ENCODE peak calls at places on chromosomes 5 and 9, in nine cellular contexts. R is A673, K is neuronal stem cell, L is cardiac muscle cell, C is aorta, V is psoas muscle, Y is PC-3, E is transverse colon, U is sigmoid colon. F is an unnamed sample. For H3K4me1, the result is how much of the 10 kb centered on the place peaks cover.

GRCh38 chr5:36576721-36577120 is 29.7 kb upstream of the SLC1A3 start:
- DNase-seq in R (no peak), K (no peak), L (peak), C (no peak), V (no peak), Y (no peak), E (no peak), U (no peak), F (no peak)

GRCh38 chr9:107615325-107615724 is 125.8 kb upstream of the KLF4 start:
- DNase-seq in R (no peak), K (no peak), L (peak), C (no peak), V (no peak), Y (no peak), E (no peak), U (no peak), F (no peak)

GRCh38 chr5:163634061-163634460 is 128.6 kb downstream of the MAT2B start:
- DNase-seq in R (no peak), K (no peak), L (no peak), C (no peak), V (no peak), Y (no peak), E (no peak), U (no peak), F (no peak)

GRCh38 chr5:54702470-54702869 is 184.9 kb downstream of the SNX18 start:
- DNase-seq in R (peak), K (no peak), L (no peak), C (no peak), V (no peak), Y (no peak), E (no peak), U (no peak), F (no peak)

GRCh38 chr9:69949396-69949795 is 94.3 kb upstream of the MAMDC2 start:
- DNase-seq in R (no peak), K (no peak), L (peak), C (no peak), V (no peak), Y (no peak), E (no peak), U (no peak), F (no peak)

GRCh38 chr5:61087921-61088320 is 74.3 kb downstream of the SMIM15 start:
- DNase-seq in R (no peak), K (no peak), L (peak), C (no peak), V (no peak), Y (no peak), E (no peak), U (no peak), F (no peak)

GRCh38 chr9:72930828-72931227 is 22.0 kb downstream of the ALDH1A1 start:
- DNase-seq in R (no peak), K (no peak), L (no peak), C (no peak), V (no peak), Y (no peak), E (no peak), U (no peak), F (no peak)

GRCh38 chr5:122154910-122155309 is 25.6 kb downstream of the ZNF474 start:
- DNase-seq in R (no peak), K (no peak), L (peak), C (peak), V (peak), Y (no peak), E (no peak), U (peak), F (no peak)

GRCh38 chr5:155275214-155275613 is 261.7 kb downstream of the KIF4B start:
- DNase-seq in R (no peak), K (no peak), L (no peak), C (no peak), V (no peak), Y (no peak), E (no peak), U (no peak), F (no peak)

GRCh38 chr9:75087279-75087823 is 604 bp downstream of the NMRK1 start:
- DNase-seq in R (peak), K (no peak), L (peak), C (peak), V (peak), Y (peak), E (peak), U (no peak), F (no peak)

GRCh38 chr9:129595323-129595741 is 25.6 kb downstream of the C9orf50 start:
- DNase-seq in R (no peak), K (no peak), L (peak), C (no peak), V (no peak), Y (peak), E (no peak), U (no peak), F (no peak)

GRCh38 chr5:153520137-153520536 is 29.7 kb downstream of the GRIA1 start:
- DNase-seq in R (no peak), K (no peak), L (no peak), C (no peak), V (no peak), Y (no peak), E (no peak), U (no peak), F (no peak)

GRCh38 chr9:73042155-73042554 is 89.3 kb upstream of the ALDH1A1 start:
- DNase-seq in R (no peak), K (no peak), L (peak), C (no peak), V (no peak), Y (no peak), E (no peak), U (no peak), F (no peak)

GRCh38 chr9:136858452-136858843 is 6.3 kb downstream of the MAMDC4 start:
- DNase-seq in R (no peak), K (no peak), L (no peak), C (no peak), V (peak), Y (no peak), E (no peak), U (peak), F (no peak)

GRCh38 chr5:97601651-97602050 is 418.6 kb upstream of the RIOK2 start:
- DNase-seq in R (no peak), K (no peak), L (no peak), C (no peak), V (no peak), Y (no peak), E (no peak), U (no peak), F (no peak)

GRCh38 chr9:105500108-105500766 is 52.4 kb downstream of the FSD1L start:
- DNase-seq in R (peak), K (no peak), L (peak), C (no peak), V (no peak), Y (no peak), E (no peak), U (no peak), F (no peak)

GRCh38 chr5:168295574-168296201 is 4.2 kb downstream of the WWC1 start:
- DNase-seq in R (peak), K (peak), L (peak), C (no peak), V (no peak), Y (peak), E (no peak), U (no peak), F (peak)

GRCh38 chr5:96045888-96046287 is 84.2 kb upstream of the ELL2 start:
- DNase-seq in R (no peak), K (no peak), L (no peak), C (no peak), V (no peak), Y (no peak), E (no peak), U (no peak), F (no peak)

GRCh38 chr9:109179801-109180523 is 12.9 kb upstream of the FRRS1L start:
- DNase-seq in R (no peak), K (no peak), L (no peak), C (no peak), V (no peak), Y (no peak), E (no peak), U (no peak), F (peak)

GRCh38 chr9:107299437-107299836 is 16.4 kb downstream of the RAD23B start:
- DNase-seq in R (no peak), K (no peak), L (no peak), C (no peak), V (no peak), Y (peak), E (no peak), U (no peak), F (no peak)

GRCh38 chr9:76629205-76629990 is 134.8 kb upstream of the PCA3 start:
- DNase-seq in R (no peak), K (no peak), L (no peak), C (no peak), V (no peak), Y (no peak), E (no peak), U (no peak), F (no peak)

GRCh38 chr5:78823196-78823595 is 161.9 kb downstream of the ARSB start:
- DNase-seq in R (no peak), K (no peak), L (no peak), C (no peak), V (no peak), Y (no peak), E (no peak), U (no peak), F (no peak)

GRCh38 chr5:179840321-179840720 is 18.3 kb downstream of the MRNIP start:
- DNase-seq in R (no peak), K (no peak), L (no peak), C (no peak), V (no peak), Y (no peak), E (no peak), U (no peak), F (no peak)

GRCh38 chr5:139451176-139451575 is 11.4 kb downstream of the ECSCR start:
- DNase-seq in R (no peak), K (no peak), L (no peak), C (no peak), V (no peak), Y (no peak), E (no peak), U (no peak), F (no peak)

GRCh38 chr9:79026311-79026710 is 545.5 kb upstream of the TLE4 start:
- DNase-seq in R (no peak), K (no peak), L (no peak), C (no peak), V (no peak), Y (no peak), E (no peak), U (no peak), F (no peak)

GRCh38 chr5:133251296-133252132 is 199.7 kb downstream of the HSPA4 start:
- DNase-seq in R (no peak), K (no peak), L (no peak), C (peak), V (no peak), Y (peak), E (no peak), U (no peak), F (no peak)

GRCh38 chr5:145957388-145957787 is 21.0 kb downstream of the SH3RF2 start:
- DNase-seq in R (no peak), K (no peak), L (no peak), C (no peak), V (no peak), Y (no peak), E (no peak), U (no peak), F (no peak)

DNA sequence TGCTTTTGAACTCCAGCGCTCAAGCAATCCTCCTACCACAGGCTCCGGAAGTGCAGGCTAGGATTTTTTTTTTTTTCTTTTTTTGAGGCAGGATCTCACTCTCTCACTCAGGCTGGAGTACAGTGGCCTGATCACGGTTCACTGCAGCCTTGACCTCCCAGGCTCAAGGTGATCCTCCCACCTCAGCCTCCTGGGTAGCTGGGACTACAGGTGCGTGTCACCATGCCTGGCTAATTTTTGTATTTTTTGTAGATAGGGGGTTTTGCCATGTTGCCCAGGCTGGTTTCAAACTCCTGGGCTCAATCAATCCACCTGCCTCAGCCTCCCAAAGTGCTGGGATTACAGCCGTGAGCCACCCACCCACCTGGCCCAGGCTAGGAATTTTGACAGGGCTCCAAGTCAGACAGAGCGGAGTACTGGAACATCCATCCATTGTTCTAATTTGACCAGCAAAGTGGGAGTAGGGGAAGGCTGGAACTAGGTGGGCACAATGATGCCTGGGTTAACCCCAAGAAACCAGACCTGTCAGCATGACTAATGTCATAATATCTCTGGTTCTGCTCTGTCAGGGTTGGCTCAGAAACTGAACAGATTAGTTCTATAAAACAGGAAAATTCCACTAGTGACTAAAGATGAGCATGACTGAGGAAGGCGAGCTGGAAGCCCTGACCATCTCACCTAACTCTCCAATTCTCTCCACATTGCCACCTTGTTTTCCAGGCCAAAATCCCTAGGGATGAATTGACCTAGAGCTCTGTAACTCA is 9.2 kb downstream of the ZBTB5 start:
- DNase-seq in R (no peak), K (no peak), L (no peak), C (no peak), V (no peak), Y (peak), E (no peak), U (no peak), F (no peak)
- H3K4me1 ChIP-seq in R (under half), K (under half), L (under half), C (under half), V (under half), Y (half or more), E (under half), U (under half), F (under half)

DNA sequence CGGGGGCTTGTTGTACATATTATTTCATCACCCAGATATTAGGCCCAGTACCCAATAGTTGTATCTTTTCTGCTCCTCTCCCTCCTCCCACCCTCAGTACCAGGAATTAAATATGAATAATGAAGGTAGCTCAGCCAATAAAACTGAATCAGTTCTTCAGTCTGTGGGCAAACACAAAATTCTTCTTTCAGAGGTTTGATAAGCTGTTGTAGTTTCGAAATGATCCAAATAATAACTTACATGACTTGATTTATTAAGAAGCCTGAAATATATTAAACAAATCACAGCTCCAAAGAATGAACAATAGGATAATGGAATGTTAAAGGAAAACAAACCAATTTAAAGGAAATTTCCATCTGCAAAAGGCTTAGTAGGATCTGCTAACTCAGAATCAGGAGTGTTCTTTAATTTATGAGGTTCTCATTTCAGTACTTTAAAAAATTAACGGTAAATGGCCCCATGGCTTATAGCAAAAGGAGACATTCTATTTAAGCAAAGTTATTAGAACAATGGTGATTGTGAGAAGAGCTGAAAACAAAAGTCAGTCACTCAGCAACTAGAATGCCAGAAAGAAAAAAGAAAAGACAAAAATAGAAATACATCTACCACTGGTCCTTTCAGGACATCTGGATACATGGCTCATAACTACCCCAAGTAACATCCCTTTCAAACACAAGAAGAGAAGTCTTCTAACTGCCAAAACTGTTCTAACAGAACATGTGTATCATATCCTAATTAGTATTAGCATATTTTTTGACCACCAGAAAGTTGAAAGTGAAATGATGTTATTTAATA is 62.4 kb downstream of the NR3C1 start:
- DNase-seq in R (no peak), K (no peak), L (no peak), C (no peak), V (no peak), Y (no peak), E (no peak), U (no peak), F (no peak)
- H3K4me1 ChIP-seq in R (under half), K (under half), L (under half), C (under half), V (half or more), Y (under half), E (under half), U (under half), F (under half)

GRCh38 chr5:68371607-68372006 is 156.1 kb downstream of the PIK3R1 start:
- DNase-seq in R (no peak), K (no peak), L (no peak), C (no peak), V (no peak), Y (no peak), E (no peak), U (no peak), F (no peak)
- H3K4me1 ChIP-seq in R (under half), K (under half), L (under half), C (under half), V (under half), Y (under half), E (under half), U (under half), F (under half)

GRCh38 chr5:9546973-9547947 is 1.4 kb upstream of the SEMA5A start:
- DNase-seq in R (no peak), K (no peak), L (peak), C (peak), V (peak), Y (no peak), E (peak), U (no peak), F (peak)

GRCh38 chr5:9545301-9545958 is 445 bp downstream of the SEMA5A start:
- DNase-seq in R (no peak), K (peak), L (no peak), C (no peak), V (peak), Y (no peak), E (peak), U (peak), F (peak)

GRCh38 chr5:9544056-9544455 is 1.8 kb downstream of the SEMA5A start:
- DNase-seq in R (no peak), K (no peak), L (no peak), C (no peak), V (no peak), Y (no peak), E (no peak), U (no peak), F (no peak)

GRCh38 chr5:9544502-9545300 is 1.2 kb downstream of the SEMA5A start:
- DNase-seq in R (peak), K (peak), L (peak), C (peak), V (peak), Y (peak), E (peak), U (peak), F (peak)

DNA sequence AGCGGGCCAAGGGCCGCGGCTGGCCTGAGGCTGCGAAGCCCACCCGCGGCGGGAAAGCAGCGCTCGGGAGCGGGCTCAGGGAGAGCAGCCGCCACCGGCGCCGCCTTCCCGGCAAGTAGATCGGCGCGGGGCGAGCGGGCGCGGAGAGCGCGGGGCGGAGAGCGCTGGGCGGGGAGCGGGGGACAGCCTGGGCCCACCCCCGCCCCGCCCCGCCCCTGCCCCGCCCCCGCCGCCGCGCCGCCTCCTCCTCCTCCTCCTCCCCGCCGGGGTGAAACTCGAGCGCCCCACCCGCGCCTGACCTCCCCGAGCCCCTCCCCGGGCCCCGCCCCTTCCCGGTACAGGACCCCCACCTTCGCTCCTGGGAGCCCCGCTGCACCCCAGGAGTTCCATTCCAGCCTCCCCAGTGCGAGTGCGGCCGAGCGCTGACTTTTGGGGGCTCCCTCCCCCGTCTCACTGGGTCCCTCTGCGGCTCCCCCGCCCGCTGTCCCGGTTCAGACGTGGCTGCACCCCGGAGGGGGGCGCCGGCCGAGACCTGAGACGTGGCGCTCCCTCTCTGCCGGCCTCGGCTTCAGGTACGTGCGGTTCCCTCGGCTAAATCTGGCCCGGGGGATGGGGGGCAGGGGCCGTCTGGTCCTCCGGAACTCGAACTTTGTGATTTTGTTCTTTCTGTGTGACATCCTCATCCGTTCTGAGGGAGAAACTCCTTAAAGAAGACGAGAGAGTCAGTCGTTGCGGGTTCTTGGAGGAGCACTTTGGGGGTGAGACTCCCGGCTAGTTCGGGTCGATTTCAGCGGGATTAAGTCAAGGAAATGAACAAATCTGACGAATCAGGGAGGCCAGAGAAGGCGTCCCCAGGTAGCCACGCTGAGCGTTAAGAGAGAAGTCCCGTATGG is at the start of gene SEMA5A:
- DNase-seq in R (peak), K (peak), L (peak), C (peak), V (peak), Y (peak), E (peak), U (peak), F (peak)
- H3K4me1 ChIP-seq in R (under half), K (under half), L (under half), C (under half), V (under half), Y (under half), E (under half), U (under half), F (under half)

DNA sequence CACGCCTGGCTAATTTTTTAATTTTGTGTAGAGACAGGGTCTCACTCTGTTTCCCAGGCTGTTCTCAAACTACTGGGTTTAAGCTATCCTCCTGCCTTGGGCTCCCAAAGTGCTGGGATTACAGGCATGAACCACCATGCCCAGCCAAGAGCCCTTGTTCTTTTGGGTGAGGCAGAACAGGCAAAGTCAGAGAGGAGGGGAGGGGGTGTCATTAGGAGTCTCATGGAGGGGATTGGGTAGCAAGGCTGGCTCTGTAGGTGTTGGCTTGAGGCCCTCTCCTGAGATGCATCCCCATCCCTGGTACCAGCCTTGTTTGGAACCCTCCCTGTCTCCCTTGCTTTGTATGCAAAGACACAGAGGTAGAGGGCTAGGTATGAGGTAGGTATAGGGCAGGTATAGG is 24.1 kb downstream of the GSN start:
- DNase-seq in R (no peak), K (no peak), L (no peak), C (no peak), V (no peak), Y (no peak), E (no peak), U (no peak), F (no peak)
- H3K4me1 ChIP-seq in R (under half), K (under half), L (under half), C (under half), V (half or more), Y (under half), E (half or more), U (half or more), F (half or more)

F was measured in right cardiac atrium.